ENCODE peak calls at places on chromosome 6, in five cellular contexts. H is fibroblast of lung, G is HCT116, F is Karpas-422, L is MM.1S. M is an unnamed sample.

GRCh38 chr6:102812242-102812641 is 1418.7 kb downstream of the GRIK2 start:
- DNase-seq in G (no peak), L (no peak), H (no peak), F (no peak), M (no peak)

GRCh38 chr6:129555206-129555832 is 154.7 kb downstream of the ARHGAP18 start:
- DNase-seq in G (no peak), H (peak), F (no peak), L (no peak), M (no peak)

GRCh38 chr6:15464211-15464725 is 198.6 kb downstream of the DTNBP1 start:
- DNase-seq in L (peak), F (peak), H (no peak), G (peak), M (peak)

GRCh38 chr6:165585060-165585459 is 78.0 kb downstream of the PDE10A start:
- DNase-seq in H (peak), F (no peak), L (no peak), G (no peak), M (no peak)

GRCh38 chr6:135053433-135053832 is 1.2 kb downstream of the HBS1L start:
- DNase-seq in H (no peak), L (no peak), G (no peak), F (peak), M (no peak)

GRCh38 chr6:149032599-149033405 is 284.7 kb upstream of the TAB2 start:
- DNase-seq in F (no peak), L (no peak), H (peak), G (no peak), M (no peak)

GRCh38 chr6:163324326-163324927 is 90.1 kb upstream of the QKI start:
- DNase-seq in L (no peak), G (no peak), F (no peak), H (peak), M (no peak)

GRCh38 chr6:68559052-68559451 is 76.0 kb upstream of the ADGRB3 start:
- DNase-seq in G (no peak), L (no peak), H (no peak), F (no peak), M (no peak)

DNA sequence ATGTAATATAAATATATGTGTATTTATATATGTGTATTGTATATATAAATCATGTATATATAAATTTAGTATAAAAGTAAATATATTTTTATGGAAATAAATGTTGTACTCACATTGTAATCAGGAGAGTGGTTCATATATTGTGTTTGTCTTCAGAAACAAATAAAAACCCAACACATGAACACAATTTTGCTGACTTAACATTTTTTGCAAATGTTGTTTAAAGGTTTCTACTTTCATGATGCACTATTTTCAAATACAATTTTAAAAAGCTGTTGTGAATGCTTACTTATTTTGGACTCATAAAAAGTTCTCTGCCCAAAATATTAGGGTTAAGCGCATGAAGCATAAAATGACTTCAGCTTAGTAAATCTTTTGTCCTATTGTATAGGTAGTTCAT is 24.0 kb upstream of the PHF3 start:
- DNase-seq in H (no peak), G (no peak), L (no peak), F (no peak), M (no peak)
- H2AFZ ChIP-seq in H (no peak), G (no peak), L (no peak), F (no peak), M (no peak)

GRCh38 chr6:158164564-158164963 is 3.5 kb downstream of the SERAC1 start:
- DNase-seq in F (no peak), G (no peak), H (no peak), L (no peak), M (no peak)
- H2AFZ ChIP-seq in F (no peak), G (no peak), H (no peak), L (no peak), M (no peak)

GRCh38 chr6:628772-629171 is 28.1 kb downstream of the HUS1B start:
- DNase-seq in H (no peak), L (peak), G (no peak), F (no peak), M (no peak)
- H2AFZ ChIP-seq in H (no peak), L (no peak), G (no peak), F (no peak), M (no peak)

GRCh38 chr6:41733707-41734665 is 1.4 kb downstream of the TFEB start:
- DNase-seq in F (peak), G (peak), L (peak), H (peak), M (peak)
- H2AFZ ChIP-seq in F (no peak), G (peak), L (peak), H (peak), M (peak)

GRCh38 chr6:136745300-136745699 is 47.0 kb downstream of the MAP3K5 start:
- DNase-seq in L (no peak), H (no peak), G (no peak), F (no peak), M (no peak)
- H2AFZ ChIP-seq in L (no peak), H (no peak), G (no peak), F (no peak), M (no peak)

GRCh38 chr6:5673016-5673415 is 333.7 kb downstream of the NRN1 start:
- DNase-seq in L (no peak), G (no peak), F (no peak), H (no peak), M (no peak)
- H2AFZ ChIP-seq in L (no peak), G (no peak), F (no peak), H (no peak), M (no peak)

M was measured in OCI-LY7.